ENCODE peak calls at places on chromosomes 16 and 17, in seven cellular contexts. One of them, this sample, is unnamed.

GRCh38 chr17:82848022-82848592 is 8.3 kb upstream of the ZNF750 start:
- DNase-seq in HFF-Myc: no peak
- DNase-seq in fibroblast of pulmonary artery: peak
- DNase-seq in cardiac muscle cell: no peak
- DNase-seq in epithelial cell of esophagus: peak
- DNase-seq in foreskin fibroblast: peak
- DNase-seq in lower leg skin: no peak
- DNase-seq in this sample: no peak

GRCh38 chr17:75755205-75755901 is 9.6 kb downstream of the GALK1 start:
- DNase-seq in HFF-Myc: no peak
- DNase-seq in epithelial cell of esophagus: peak
- DNase-seq in fibroblast of pulmonary artery: no peak
- DNase-seq in lower leg skin: no peak
- DNase-seq in cardiac muscle cell: no peak
- DNase-seq in foreskin fibroblast: no peak
- DNase-seq in this sample: no peak

GRCh38 chr16:3383045-3383448 is 17.8 kb downstream of the ZSCAN32 start:
- DNase-seq in epithelial cell of esophagus: no peak
- DNase-seq in fibroblast of pulmonary artery: no peak
- DNase-seq in cardiac muscle cell: no peak
- DNase-seq in HFF-Myc: no peak
- DNase-seq in foreskin fibroblast: no peak
- DNase-seq in lower leg skin: no peak
- DNase-seq in this sample: no peak

GRCh38 chr16:89393731-89394406 is 96.5 kb downstream of the ANKRD11 start:
- DNase-seq in HFF-Myc: no peak
- DNase-seq in foreskin fibroblast: no peak
- DNase-seq in lower leg skin: no peak
- DNase-seq in cardiac muscle cell: no peak
- DNase-seq in fibroblast of pulmonary artery: no peak
- DNase-seq in epithelial cell of esophagus: peak
- DNase-seq in this sample: no peak

GRCh38 chr17:67629963-67630320 is 87.8 kb upstream of the NOL11 start:
- DNase-seq in foreskin fibroblast: peak
- DNase-seq in HFF-Myc: peak
- DNase-seq in cardiac muscle cell: peak
- DNase-seq in epithelial cell of esophagus: peak
- DNase-seq in lower leg skin: no peak
- DNase-seq in fibroblast of pulmonary artery: peak
- DNase-seq in this sample: no peak

GRCh38 chr16:54689072-54689471 is 241.6 kb upstream of the IRX5 start:
- DNase-seq in HFF-Myc: no peak
- DNase-seq in epithelial cell of esophagus: no peak
- DNase-seq in lower leg skin: no peak
- DNase-seq in cardiac muscle cell: no peak
- DNase-seq in fibroblast of pulmonary artery: no peak
- DNase-seq in foreskin fibroblast: no peak
- DNase-seq in this sample: no peak

GRCh38 chr16:20285993-20286499 is 41.3 kb downstream of the GP2 start:
- DNase-seq in foreskin fibroblast: no peak
- DNase-seq in HFF-Myc: no peak
- DNase-seq in fibroblast of pulmonary artery: no peak
- DNase-seq in lower leg skin: no peak
- DNase-seq in cardiac muscle cell: no peak
- DNase-seq in epithelial cell of esophagus: no peak
- DNase-seq in this sample: no peak

GRCh38 chr17:47870042-47870441 is 19.1 kb upstream of the SP6 start:
- DNase-seq in foreskin fibroblast: no peak
- DNase-seq in fibroblast of pulmonary artery: no peak
- DNase-seq in epithelial cell of esophagus: no peak
- DNase-seq in lower leg skin: no peak
- DNase-seq in HFF-Myc: no peak
- DNase-seq in cardiac muscle cell: no peak
- DNase-seq in this sample: no peak

GRCh38 chr17:49910094-49910857 is 58.7 kb upstream of the DLX4 start:
- DNase-seq in cardiac muscle cell: peak
- DNase-seq in fibroblast of pulmonary artery: no peak
- DNase-seq in epithelial cell of esophagus: peak
- DNase-seq in HFF-Myc: no peak
- DNase-seq in lower leg skin: no peak
- DNase-seq in foreskin fibroblast: no peak
- DNase-seq in this sample: no peak

GRCh38 chr16:8572919-8573724 is 17.2 kb downstream of the TMEM114 start:
- DNase-seq in fibroblast of pulmonary artery: peak
- DNase-seq in lower leg skin: no peak
- DNase-seq in HFF-Myc: no peak
- DNase-seq in epithelial cell of esophagus: peak
- DNase-seq in cardiac muscle cell: peak
- DNase-seq in foreskin fibroblast: peak
- DNase-seq in this sample: no peak

GRCh38 chr16:10343124-10343760 is 42.6 kb upstream of the ATF7IP2 start:
- DNase-seq in fibroblast of pulmonary artery: no peak
- DNase-seq in HFF-Myc: no peak
- DNase-seq in lower leg skin: no peak
- DNase-seq in epithelial cell of esophagus: no peak
- DNase-seq in foreskin fibroblast: no peak
- DNase-seq in cardiac muscle cell: peak
- DNase-seq in this sample: no peak

GRCh38 chr16:15640966-15641365 is 2.0 kb downstream of the MARF1 start:
- DNase-seq in epithelial cell of esophagus: no peak
- DNase-seq in fibroblast of pulmonary artery: no peak
- DNase-seq in lower leg skin: no peak
- DNase-seq in cardiac muscle cell: no peak
- DNase-seq in foreskin fibroblast: no peak
- DNase-seq in HFF-Myc: no peak
- DNase-seq in this sample: no peak
- H3K4me3 ChIP-seq in epithelial cell of esophagus: no peak
- H3K4me3 ChIP-seq in fibroblast of pulmonary artery: no peak
- H3K4me3 ChIP-seq in lower leg skin: no peak
- H3K4me3 ChIP-seq in cardiac muscle cell: no peak
- H3K4me3 ChIP-seq in foreskin fibroblast: no peak
- H3K4me3 ChIP-seq in HFF-Myc: no peak
- H3K4me3 ChIP-seq in this sample: no peak

GRCh38 chr17:35345445-35345925 is 27.9 kb downstream of the SLFN11 start:
- DNase-seq in foreskin fibroblast: no peak
- DNase-seq in cardiac muscle cell: no peak
- DNase-seq in HFF-Myc: no peak
- DNase-seq in fibroblast of pulmonary artery: no peak
- DNase-seq in epithelial cell of esophagus: no peak
- DNase-seq in lower leg skin: no peak
- DNase-seq in this sample: no peak

GRCh38 chr17:35338230-35338629 is 35.2 kb downstream of the SLFN11 start:
- DNase-seq in lower leg skin: no peak
- DNase-seq in foreskin fibroblast: no peak
- DNase-seq in epithelial cell of esophagus: no peak
- DNase-seq in fibroblast of pulmonary artery: no peak
- DNase-seq in cardiac muscle cell: no peak
- DNase-seq in HFF-Myc: no peak
- DNase-seq in this sample: no peak

GRCh38 chr17:35344262-35344661 is 29.2 kb downstream of the SLFN11 start:
- DNase-seq in fibroblast of pulmonary artery: no peak
- DNase-seq in HFF-Myc: no peak
- DNase-seq in lower leg skin: no peak
- DNase-seq in foreskin fibroblast: no peak
- DNase-seq in cardiac muscle cell: no peak
- DNase-seq in epithelial cell of esophagus: no peak
- DNase-seq in this sample: no peak

GRCh38 chr17:35342207-35342744 is 31.1 kb downstream of the SLFN11 start:
- DNase-seq in epithelial cell of esophagus: no peak
- DNase-seq in fibroblast of pulmonary artery: no peak
- DNase-seq in cardiac muscle cell: no peak
- DNase-seq in lower leg skin: no peak
- DNase-seq in foreskin fibroblast: no peak
- DNase-seq in HFF-Myc: no peak
- DNase-seq in this sample: no peak

GRCh38 chr17:35341465-35341992 is 31.9 kb downstream of the SLFN11 start:
- DNase-seq in epithelial cell of esophagus: no peak
- DNase-seq in HFF-Myc: no peak
- DNase-seq in foreskin fibroblast: no peak
- DNase-seq in cardiac muscle cell: no peak
- DNase-seq in fibroblast of pulmonary artery: no peak
- DNase-seq in lower leg skin: no peak
- DNase-seq in this sample: no peak
- H3K4me3 ChIP-seq in epithelial cell of esophagus: no peak
- H3K4me3 ChIP-seq in HFF-Myc: no peak
- H3K4me3 ChIP-seq in foreskin fibroblast: no peak
- H3K4me3 ChIP-seq in cardiac muscle cell: no peak
- H3K4me3 ChIP-seq in fibroblast of pulmonary artery: no peak
- H3K4me3 ChIP-seq in lower leg skin: no peak
- H3K4me3 ChIP-seq in this sample: no peak

GRCh38 chr17:1559743-1560581 is 2.6 kb downstream of the PITPNA start:
- DNase-seq in lower leg skin: no peak
- DNase-seq in HFF-Myc: no peak
- DNase-seq in cardiac muscle cell: no peak
- DNase-seq in fibroblast of pulmonary artery: no peak
- DNase-seq in epithelial cell of esophagus: no peak
- DNase-seq in foreskin fibroblast: no peak
- DNase-seq in this sample: no peak

GRCh38 chr17:1562178-1562643 is 381 bp downstream of the PITPNA start:
- DNase-seq in cardiac muscle cell: peak
- DNase-seq in fibroblast of pulmonary artery: no peak
- DNase-seq in foreskin fibroblast: peak
- DNase-seq in epithelial cell of esophagus: no peak
- DNase-seq in lower leg skin: no peak
- DNase-seq in HFF-Myc: no peak
- DNase-seq in this sample: no peak

GRCh38 chr17:1561420-1562177 is 993 bp downstream of the PITPNA start:
- DNase-seq in epithelial cell of esophagus: peak
- DNase-seq in foreskin fibroblast: no peak
- DNase-seq in cardiac muscle cell: peak
- DNase-seq in lower leg skin: no peak
- DNase-seq in fibroblast of pulmonary artery: peak
- DNase-seq in HFF-Myc: no peak
- DNase-seq in this sample: no peak

GRCh38 chr17:1559047-1559742 is 3.4 kb downstream of the PITPNA start:
- DNase-seq in fibroblast of pulmonary artery: no peak
- DNase-seq in lower leg skin: no peak
- DNase-seq in HFF-Myc: no peak
- DNase-seq in epithelial cell of esophagus: no peak
- DNase-seq in foreskin fibroblast: no peak
- DNase-seq in cardiac muscle cell: no peak
- DNase-seq in this sample: no peak

DNA sequence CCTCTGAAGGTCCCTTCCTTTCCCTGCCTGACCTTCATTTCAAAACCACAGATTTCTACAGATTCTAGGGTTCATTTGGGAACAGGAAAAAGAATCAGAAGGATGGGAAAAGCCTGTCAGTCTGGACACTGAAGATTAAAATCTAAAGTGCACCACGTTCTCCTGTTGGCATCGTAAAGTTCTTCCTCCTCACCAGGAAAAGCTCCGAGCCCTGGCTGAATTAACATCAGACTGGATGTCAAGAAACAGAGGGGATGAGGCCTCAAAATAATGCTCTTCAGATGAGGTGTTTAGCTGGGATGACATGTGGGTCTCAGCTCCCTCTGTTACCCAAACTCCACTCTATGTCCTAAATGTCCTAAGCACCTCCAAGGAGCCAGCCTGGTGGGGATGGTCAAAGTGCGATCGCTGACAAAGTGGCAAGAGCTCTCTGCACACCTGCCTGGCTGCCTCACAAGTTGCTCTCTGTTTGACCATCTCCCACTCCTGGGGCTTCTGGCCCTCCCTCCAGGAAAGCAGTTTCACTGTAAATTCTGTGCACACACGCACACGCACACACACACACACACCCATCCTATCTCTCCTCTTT is 1.9 kb downstream of the PITPNA start:
- DNase-seq in cardiac muscle cell: no peak
- DNase-seq in lower leg skin: no peak
- DNase-seq in epithelial cell of esophagus: no peak
- DNase-seq in HFF-Myc: no peak
- DNase-seq in fibroblast of pulmonary artery: no peak
- DNase-seq in foreskin fibroblast: no peak
- DNase-seq in this sample: no peak
- H3K4me3 ChIP-seq in cardiac muscle cell: no peak
- H3K4me3 ChIP-seq in lower leg skin: no peak
- H3K4me3 ChIP-seq in epithelial cell of esophagus: peak
- H3K4me3 ChIP-seq in HFF-Myc: peak
- H3K4me3 ChIP-seq in fibroblast of pulmonary artery: peak
- H3K4me3 ChIP-seq in foreskin fibroblast: peak
- H3K4me3 ChIP-seq in this sample: peak

GRCh38 chr16:21666772-21667171 is 3.0 kb downstream of the OTOA start:
- DNase-seq in epithelial cell of esophagus: no peak
- DNase-seq in foreskin fibroblast: no peak
- DNase-seq in fibroblast of pulmonary artery: no peak
- DNase-seq in cardiac muscle cell: no peak
- DNase-seq in HFF-Myc: no peak
- DNase-seq in lower leg skin: no peak
- DNase-seq in this sample: no peak

GRCh38 chr16:21667575-21667974 is 3.8 kb downstream of the OTOA start:
- DNase-seq in lower leg skin: no peak
- DNase-seq in HFF-Myc: no peak
- DNase-seq in epithelial cell of esophagus: no peak
- DNase-seq in foreskin fibroblast: no peak
- DNase-seq in fibroblast of pulmonary artery: no peak
- DNase-seq in cardiac muscle cell: no peak
- DNase-seq in this sample: no peak

GRCh38 chr16:21659124-21659523 is 4.6 kb upstream of the OTOA start:
- DNase-seq in fibroblast of pulmonary artery: no peak
- DNase-seq in epithelial cell of esophagus: no peak
- DNase-seq in foreskin fibroblast: no peak
- DNase-seq in cardiac muscle cell: no peak
- DNase-seq in HFF-Myc: no peak
- DNase-seq in lower leg skin: no peak
- DNase-seq in this sample: no peak

GRCh38 chr16:21664801-21665492 is 1.2 kb downstream of the OTOA start:
- DNase-seq in lower leg skin: no peak
- DNase-seq in cardiac muscle cell: no peak
- DNase-seq in epithelial cell of esophagus: no peak
- DNase-seq in HFF-Myc: no peak
- DNase-seq in fibroblast of pulmonary artery: no peak
- DNase-seq in foreskin fibroblast: no peak
- DNase-seq in this sample: no peak

DNA sequence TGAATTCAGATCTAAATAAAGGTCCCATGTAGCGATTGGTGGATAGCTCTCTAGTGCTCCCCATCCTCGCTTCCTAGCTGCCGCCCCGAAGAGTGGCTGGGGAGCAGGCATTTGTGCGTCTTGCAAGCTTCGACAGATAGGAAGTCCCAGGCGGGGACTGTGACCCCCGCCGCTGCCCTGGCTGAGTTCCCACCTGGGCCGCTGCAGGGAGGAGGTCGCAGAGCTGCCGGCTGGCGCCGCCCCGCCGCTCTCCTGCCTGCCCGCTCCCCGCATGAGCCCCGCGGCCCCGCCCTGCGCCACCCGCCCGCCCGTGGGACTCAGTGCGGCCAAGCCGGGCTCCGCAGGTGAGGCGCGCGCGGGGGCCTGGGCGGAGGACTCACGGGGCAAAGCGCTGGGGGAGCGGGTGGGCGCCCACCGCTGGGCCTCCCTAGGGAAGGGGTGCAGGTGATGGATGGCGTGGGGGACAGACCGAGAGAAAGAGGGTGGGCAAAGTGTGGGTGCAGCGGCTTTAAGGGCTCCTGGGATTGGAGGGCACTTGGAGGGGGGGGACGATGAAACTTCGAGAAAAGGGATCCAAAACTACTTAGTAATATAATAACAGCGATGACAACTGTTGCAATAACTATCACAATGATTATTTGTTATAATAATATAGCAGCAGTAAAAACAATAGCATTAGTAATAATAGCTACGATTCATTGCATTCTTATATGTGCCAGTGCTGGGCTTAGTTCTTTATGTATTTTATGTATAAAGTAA is at the start of gene OTOA:
- DNase-seq in HFF-Myc: no peak
- DNase-seq in epithelial cell of esophagus: no peak
- DNase-seq in foreskin fibroblast: no peak
- DNase-seq in cardiac muscle cell: peak
- DNase-seq in lower leg skin: no peak
- DNase-seq in fibroblast of pulmonary artery: no peak
- DNase-seq in this sample: no peak
- H3K4me3 ChIP-seq in HFF-Myc: no peak
- H3K4me3 ChIP-seq in epithelial cell of esophagus: no peak
- H3K4me3 ChIP-seq in foreskin fibroblast: no peak
- H3K4me3 ChIP-seq in cardiac muscle cell: no peak
- H3K4me3 ChIP-seq in lower leg skin: no peak
- H3K4me3 ChIP-seq in fibroblast of pulmonary artery: no peak
- H3K4me3 ChIP-seq in this sample: no peak

This sample was measured in epithelial cell of proximal tubule.